ENCODE peak calls at places on chromosomes 3 and 15, in four cellular contexts. J is stimulated activated CD8-positive, alpha-beta memory T cell treated with anti-CD3 and anti-CD28 coated beads, Interleukin-2, amount 100 ng/mL, for 1 hour; U is stimulated activated CD4-positive, alpha-beta T cell treated with anti-CD3 and anti-CD28 coated beads, Interleukin-2, amount 100 ng/mL, for 48 hours; Z is AG20443. G is an unnamed sample.

GRCh38 chr15:34780725-34781124 is 14.6 kb downstream of the ACTC1 start:
- DNase-seq in U (no peak), J (no peak), Z (no peak), G (no peak)

GRCh38 chr15:48778338-48778730 is 32.5 kb downstream of the CEP152 start:
- DNase-seq in Z (no peak), U (no peak), J (no peak), G (no peak)

GRCh38 chr3:126399348-126399730 is 4.6 kb downstream of the CFAP100 start:
- DNase-seq in J (no peak), U (no peak), Z (no peak), G (no peak)

GRCh38 chr15:40338921-40339620 is 1.7 kb downstream of the CCDC9B start:
- DNase-seq in U (no peak), Z (peak; percentile 86), J (no peak), G (no peak)

GRCh38 chr3:61356678-61357077 is 105.4 kb upstream of the FHIT start:
- DNase-seq in Z (no peak), J (no peak), U (no peak), G (no peak)

GRCh38 chr3:37810788-37811187 is 50.9 kb upstream of the CTDSPL start:
- DNase-seq in U (no peak), J (no peak), Z (no peak), G (no peak)

GRCh38 chr15:96626936-96627577 is 296.6 kb downstream of the NR2F2 start:
- DNase-seq in J (no peak), U (no peak), Z (no peak), G (no peak)

GRCh38 chr3:169545606-169546005 is 117.9 kb downstream of the MECOM start:
- DNase-seq in J (no peak), U (no peak), Z (no peak), G (no peak)

GRCh38 chr15:38299216-38299615 is 46.6 kb downstream of the SPRED1 start:
- DNase-seq in U (no peak), J (no peak), Z (no peak), G (no peak)

GRCh38 chr3:8198605-8199004 is 303.0 kb upstream of the LMCD1 start:
- DNase-seq in U (no peak), J (no peak), Z (no peak), G (no peak)

G was measured in central memory CD8-positive, alpha-beta T cell.